ENCODE peak calls at places on chromosomes 12 and 14, in four cellular contexts. R, N, H and V are unnamed samples.

GRCh38 chr12:120094485-120094884 is 22.1 kb downstream of the RAB35 start:
- DNase-seq in R (no peak), N (no peak), H (no peak), V (no peak)

GRCh38 chr12:21526721-21527345 is 737 bp downstream of the SPX start:
- DNase-seq in R (no peak), N (no peak), H (no peak), V (no peak)

GRCh38 chr14:73786942-73787759 is 64.5 kb upstream of the PTGR2 start:
- DNase-seq in R (peak), N (peak), H (peak), V (peak)

GRCh38 chr12:123363385-123363742 is 1.3 kb downstream of the SBNO1 start:
- DNase-seq in R (peak), N (no peak), H (no peak), V (no peak)

GRCh38 chr14:81450100-81450531 is 50.0 kb upstream of the STON2 start:
- DNase-seq in R (no peak), N (peak), H (peak), V (no peak)

GRCh38 chr12:109580684-109581333 is 7.2 kb downstream of the MVK start:
- DNase-seq in R (no peak), N (no peak), H (no peak), V (no peak)

GRCh38 chr14:67480011-67480410 is 8.5 kb downstream of the TMEM229B start:
- DNase-seq in R (no peak), N (no peak), H (no peak), V (no peak)

GRCh38 chr12:68871899-68872298 is 61.1 kb downstream of the CPM start:
- DNase-seq in R (no peak), N (no peak), H (no peak), V (peak)

GRCh38 chr14:87995500-87996275 is 2.7 kb upstream of the GALC start:
- DNase-seq in R (peak), N (no peak), H (no peak), V (no peak)

GRCh38 chr12:53804429-53804828 is 52.6 kb upstream of the CISTR start:
- DNase-seq in R (no peak), N (no peak), H (no peak), V (peak)
- TF ChIP-seq CTCF in R (no peak), N (no peak), H (no peak), V (peak)

DNA sequence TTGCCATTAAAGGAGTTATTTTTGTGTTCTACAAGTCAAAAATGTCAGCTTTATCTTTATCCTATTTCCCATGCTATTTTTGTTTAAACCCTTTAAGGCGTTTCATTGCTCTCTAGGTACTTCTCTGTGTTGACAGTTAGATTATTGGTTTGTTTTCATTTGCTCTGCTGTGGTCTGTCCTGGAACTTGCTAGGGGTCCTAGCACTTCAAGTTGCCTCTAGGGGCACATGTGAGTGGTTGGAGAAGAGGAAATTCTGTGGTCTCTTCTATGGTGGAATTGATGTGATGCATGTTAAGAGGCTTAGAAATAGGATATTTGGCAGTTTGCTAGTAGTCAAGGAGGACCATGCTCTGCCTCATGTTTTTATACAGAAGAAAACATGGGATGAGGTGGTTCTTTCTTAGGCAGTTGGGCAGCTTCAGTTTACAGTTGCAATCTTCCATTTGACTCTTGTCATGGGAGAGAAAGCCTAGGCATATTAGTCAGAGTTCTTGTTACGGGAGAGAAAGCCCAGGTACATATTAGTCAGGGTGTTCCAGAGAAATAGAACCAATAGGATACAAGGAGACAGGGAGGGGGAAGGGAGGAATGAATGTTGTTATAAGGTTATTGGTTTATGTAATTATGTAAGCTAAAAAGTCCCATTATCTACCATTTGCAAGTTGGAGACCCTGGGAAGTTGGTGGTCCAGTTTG is 14.4 kb downstream of the TTLL5 start:
- DNase-seq in R (no peak), N (no peak), H (no peak), V (no peak)
- TF ChIP-seq CTCF in R (no peak), N (no peak), H (no peak), V (no peak)

DNA sequence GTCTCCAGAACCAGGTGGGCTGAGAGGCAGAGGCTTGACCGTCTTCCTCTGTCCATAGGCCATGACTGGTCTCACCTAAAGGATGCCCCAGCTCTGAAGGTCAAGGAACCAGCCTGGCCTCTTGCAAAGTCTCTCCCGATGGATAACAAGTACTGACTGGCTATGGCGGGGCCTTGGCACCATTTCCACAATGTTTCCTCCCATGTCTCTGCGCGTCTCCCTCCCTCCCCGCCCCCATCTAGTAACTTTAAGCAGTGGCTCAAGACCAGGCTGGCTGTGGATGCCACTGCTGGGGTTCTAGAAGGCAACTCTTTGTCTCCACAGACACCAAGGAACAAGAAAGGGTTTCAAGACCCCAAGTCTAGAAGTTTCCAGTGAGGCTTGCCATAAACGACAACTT is 275.5 kb downstream of the DPF3 start:
- DNase-seq in R (no peak), N (no peak), H (no peak), V (no peak)
- TF ChIP-seq CTCF in R (no peak), N (no peak), H (no peak), V (no peak)

DNA sequence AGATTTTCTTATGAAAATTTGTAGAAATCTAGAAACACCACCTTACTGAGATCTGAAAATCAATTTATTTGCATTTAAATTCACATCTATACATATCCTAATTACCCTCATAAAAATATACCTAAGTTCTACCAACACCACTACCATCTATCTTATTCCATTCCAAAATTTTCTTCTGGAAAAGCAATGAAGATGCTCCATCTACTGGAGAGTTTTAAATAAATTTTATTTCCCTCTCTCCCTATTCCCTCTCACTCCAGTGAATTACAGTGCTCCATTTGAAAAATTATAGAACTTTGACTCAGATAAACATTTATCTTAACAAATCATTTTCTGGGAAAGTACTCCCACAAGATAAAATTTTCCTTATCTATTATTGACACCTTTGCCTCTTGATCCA is 2.3 kb upstream of the C14orf39 start:
- DNase-seq in R (no peak), N (no peak), H (no peak), V (no peak)
- TF ChIP-seq CTCF in R (peak), N (no peak), H (no peak), V (no peak)

GRCh38 chr12:19573866-19574265 is 134.6 kb downstream of the AEBP2 start:
- DNase-seq in R (no peak), N (no peak), H (no peak), V (no peak)

GRCh38 chr12:19576421-19576925 is 137.2 kb downstream of the AEBP2 start:
- DNase-seq in R (no peak), N (no peak), H (no peak), V (no peak)

GRCh38 chr12:19575307-19576243 is 136.3 kb downstream of the AEBP2 start:
- DNase-seq in R (peak), N (peak), H (peak), V (peak)

GRCh38 chr12:19574606-19575005 is 135.3 kb downstream of the AEBP2 start:
- DNase-seq in R (no peak), N (no peak), H (no peak), V (no peak)

GRCh38 chr12:19572920-19573558 is 133.7 kb downstream of the AEBP2 start:
- DNase-seq in R (peak), N (peak), H (no peak), V (peak)
- TF ChIP-seq CTCF in R (peak), N (no peak), H (no peak), V (peak)

DNA sequence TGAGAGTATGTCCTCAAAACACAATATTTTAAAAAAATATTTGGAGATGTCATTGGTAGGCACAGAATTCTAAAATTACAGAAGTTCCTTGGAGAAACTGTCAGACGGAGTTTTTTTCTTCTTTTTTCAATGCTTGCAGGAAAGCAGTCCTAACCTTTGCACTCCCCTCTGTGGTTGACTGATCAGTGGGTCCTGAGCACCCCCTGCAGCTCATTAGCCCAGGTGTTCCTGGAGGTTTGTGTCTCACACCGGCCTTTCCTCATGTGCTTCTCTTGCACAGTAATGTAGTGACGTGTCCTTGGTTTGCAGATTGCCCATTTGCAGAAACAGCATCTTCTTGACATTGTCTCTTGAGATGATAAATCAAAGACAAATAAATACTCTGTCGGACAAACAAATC is 513.0 kb downstream of the TMEM121 start:
- DNase-seq in R (no peak), N (no peak), H (no peak), V (peak)
- TF ChIP-seq CTCF in R (no peak), N (no peak), H (no peak), V (no peak)